ENCODE peak calls at places on chromosomes 5 and 9, in eight cellular contexts. One of them, this sample, is unnamed.

GRCh38 chr5:54547711-54548250 is 30.2 kb downstream of the SNX18 start:
- DNase-seq in heart left ventricle: no peak
- DNase-seq in cardiac fibroblast: peak; percentile 91
- DNase-seq in progenitor cell of endocrine pancreas: no peak
- DNase-seq in GM10248: no peak
- DNase-seq in HFFc6: peak; percentile 53
- DNase-seq in activated CD8-positive, alpha-beta T cell treated with anti-CD3 and anti-CD28 coated beads for 36 hours: no peak
- DNase-seq in GM23338: no peak
- DNase-seq in this sample: no peak

GRCh38 chr5:106545325-106545724 is 1125.4 kb downstream of the EFNA5 start:
- DNase-seq in heart left ventricle: no peak
- DNase-seq in cardiac fibroblast: peak; percentile 3
- DNase-seq in progenitor cell of endocrine pancreas: no peak
- DNase-seq in GM10248: no peak
- DNase-seq in HFFc6: no peak
- DNase-seq in activated CD8-positive, alpha-beta T cell treated with anti-CD3 and anti-CD28 coated beads for 36 hours: no peak
- DNase-seq in GM23338: no peak
- DNase-seq in this sample: no peak

GRCh38 chr5:171989946-171990712 is 16.3 kb downstream of the FBXW11 start:
- DNase-seq in heart left ventricle: no peak
- DNase-seq in cardiac fibroblast: no peak
- DNase-seq in progenitor cell of endocrine pancreas: no peak
- DNase-seq in GM10248: no peak
- DNase-seq in HFFc6: no peak
- DNase-seq in activated CD8-positive, alpha-beta T cell treated with anti-CD3 and anti-CD28 coated beads for 36 hours: no peak
- DNase-seq in GM23338: no peak
- DNase-seq in this sample: no peak

GRCh38 chr9:94874316-94874715 is 147.8 kb downstream of the AOPEP start:
- DNase-seq in heart left ventricle: no peak
- DNase-seq in cardiac fibroblast: peak; percentile 77
- DNase-seq in progenitor cell of endocrine pancreas: no peak
- DNase-seq in GM10248: no peak
- DNase-seq in HFFc6: peak; percentile 73
- DNase-seq in activated CD8-positive, alpha-beta T cell treated with anti-CD3 and anti-CD28 coated beads for 36 hours: no peak
- DNase-seq in GM23338: no peak
- DNase-seq in this sample: no peak

GRCh38 chr9:70554881-70555280 is 140.4 kb upstream of the KLF9 start:
- DNase-seq in heart left ventricle: no peak
- DNase-seq in cardiac fibroblast: no peak
- DNase-seq in progenitor cell of endocrine pancreas: no peak
- DNase-seq in GM10248: no peak
- DNase-seq in HFFc6: no peak
- DNase-seq in activated CD8-positive, alpha-beta T cell treated with anti-CD3 and anti-CD28 coated beads for 36 hours: no peak
- DNase-seq in GM23338: no peak
- DNase-seq in this sample: no peak

GRCh38 chr5:72817639-72818266 is 1.3 kb downstream of the TNPO1 start:
- DNase-seq in heart left ventricle: no peak
- DNase-seq in cardiac fibroblast: peak; percentile 15
- DNase-seq in progenitor cell of endocrine pancreas: no peak
- DNase-seq in GM10248: no peak
- DNase-seq in HFFc6: no peak
- DNase-seq in activated CD8-positive, alpha-beta T cell treated with anti-CD3 and anti-CD28 coated beads for 36 hours: no peak
- DNase-seq in GM23338: peak; percentile 12
- DNase-seq in this sample: no peak

GRCh38 chr5:139458580-139459407 is 3.7 kb downstream of the ECSCR start:
- DNase-seq in heart left ventricle: no peak
- DNase-seq in cardiac fibroblast: peak; percentile 53
- DNase-seq in progenitor cell of endocrine pancreas: no peak
- DNase-seq in GM10248: peak; percentile 70
- DNase-seq in HFFc6: peak; percentile 73
- DNase-seq in activated CD8-positive, alpha-beta T cell treated with anti-CD3 and anti-CD28 coated beads for 36 hours: peak; percentile 94
- DNase-seq in GM23338: no peak
- DNase-seq in this sample: no peak

GRCh38 chr9:124680049-124680448 is 91.1 kb downstream of the NR6A1 start:
- DNase-seq in heart left ventricle: no peak
- DNase-seq in cardiac fibroblast: no peak
- DNase-seq in progenitor cell of endocrine pancreas: no peak
- DNase-seq in GM10248: no peak
- DNase-seq in HFFc6: no peak
- DNase-seq in activated CD8-positive, alpha-beta T cell treated with anti-CD3 and anti-CD28 coated beads for 36 hours: no peak
- DNase-seq in GM23338: no peak
- DNase-seq in this sample: no peak

GRCh38 chr5:132437604-132438275 is 52.8 kb downstream of the IRF1 start:
- DNase-seq in heart left ventricle: peak; percentile 87
- DNase-seq in cardiac fibroblast: peak; percentile 94
- DNase-seq in progenitor cell of endocrine pancreas: no peak
- DNase-seq in GM10248: peak; percentile 82
- DNase-seq in HFFc6: peak; percentile 79
- DNase-seq in activated CD8-positive, alpha-beta T cell treated with anti-CD3 and anti-CD28 coated beads for 36 hours: peak; percentile 84
- DNase-seq in GM23338: peak; percentile 61
- DNase-seq in this sample: no peak

GRCh38 chr5:81718300-81718699 is 32.6 kb downstream of the SSBP2 start:
- DNase-seq in heart left ventricle: no peak
- DNase-seq in cardiac fibroblast: no peak
- DNase-seq in progenitor cell of endocrine pancreas: no peak
- DNase-seq in GM10248: no peak
- DNase-seq in HFFc6: no peak
- DNase-seq in activated CD8-positive, alpha-beta T cell treated with anti-CD3 and anti-CD28 coated beads for 36 hours: no peak
- DNase-seq in GM23338: peak; percentile 24
- DNase-seq in this sample: no peak

GRCh38 chr5:36734422-36734821 is 128.0 kb downstream of the SLC1A3 start:
- DNase-seq in heart left ventricle: no peak
- DNase-seq in cardiac fibroblast: peak; percentile 65
- DNase-seq in progenitor cell of endocrine pancreas: no peak
- DNase-seq in GM10248: no peak
- DNase-seq in HFFc6: no peak
- DNase-seq in activated CD8-positive, alpha-beta T cell treated with anti-CD3 and anti-CD28 coated beads for 36 hours: no peak
- DNase-seq in GM23338: peak; percentile 61
- DNase-seq in this sample: no peak

GRCh38 chr9:96061293-96061987 is 185.9 kb downstream of the ERCC6L2 start:
- DNase-seq in heart left ventricle: no peak
- DNase-seq in cardiac fibroblast: peak; percentile 75
- DNase-seq in progenitor cell of endocrine pancreas: no peak
- DNase-seq in GM10248: peak; percentile 45
- DNase-seq in HFFc6: peak; percentile 19
- DNase-seq in activated CD8-positive, alpha-beta T cell treated with anti-CD3 and anti-CD28 coated beads for 36 hours: peak; percentile 68
- DNase-seq in GM23338: peak; percentile 75
- DNase-seq in this sample: no peak

GRCh38 chr5:103497782-103498181 is 64.8 kb downstream of the NUDT12 start:
- DNase-seq in heart left ventricle: no peak
- DNase-seq in cardiac fibroblast: no peak
- DNase-seq in progenitor cell of endocrine pancreas: no peak
- DNase-seq in GM10248: no peak
- DNase-seq in HFFc6: no peak
- DNase-seq in activated CD8-positive, alpha-beta T cell treated with anti-CD3 and anti-CD28 coated beads for 36 hours: no peak
- DNase-seq in GM23338: no peak
- DNase-seq in this sample: no peak

GRCh38 chr9:128838338-128838737 is 8.7 kb upstream of the SPOUT1 start:
- DNase-seq in heart left ventricle: no peak
- DNase-seq in cardiac fibroblast: no peak
- DNase-seq in progenitor cell of endocrine pancreas: no peak
- DNase-seq in GM10248: no peak
- DNase-seq in HFFc6: no peak
- DNase-seq in activated CD8-positive, alpha-beta T cell treated with anti-CD3 and anti-CD28 coated beads for 36 hours: no peak
- DNase-seq in GM23338: no peak
- DNase-seq in this sample: no peak

GRCh38 chr5:24110019-24110615 is 534.7 kb downstream of the CDH10 start:
- DNase-seq in heart left ventricle: no peak
- DNase-seq in cardiac fibroblast: peak; percentile 8
- DNase-seq in progenitor cell of endocrine pancreas: no peak
- DNase-seq in GM10248: no peak
- DNase-seq in HFFc6: no peak
- DNase-seq in activated CD8-positive, alpha-beta T cell treated with anti-CD3 and anti-CD28 coated beads for 36 hours: no peak
- DNase-seq in GM23338: peak; percentile 45
- DNase-seq in this sample: no peak

GRCh38 chr5:148035676-148036075 is 28.1 kb upstream of the SPINK5 start:
- DNase-seq in heart left ventricle: no peak
- DNase-seq in cardiac fibroblast: no peak
- DNase-seq in progenitor cell of endocrine pancreas: no peak
- DNase-seq in GM10248: no peak
- DNase-seq in HFFc6: no peak
- DNase-seq in activated CD8-positive, alpha-beta T cell treated with anti-CD3 and anti-CD28 coated beads for 36 hours: no peak
- DNase-seq in GM23338: no peak
- DNase-seq in this sample: no peak

GRCh38 chr9:29214702-29215248 is 1641.5 kb upstream of the C9orf72 start:
- DNase-seq in heart left ventricle: no peak
- DNase-seq in cardiac fibroblast: no peak
- DNase-seq in progenitor cell of endocrine pancreas: peak; percentile 15
- DNase-seq in GM10248: no peak
- DNase-seq in HFFc6: no peak
- DNase-seq in activated CD8-positive, alpha-beta T cell treated with anti-CD3 and anti-CD28 coated beads for 36 hours: no peak
- DNase-seq in GM23338: peak; percentile 59
- DNase-seq in this sample: no peak

GRCh38 chr5:41120600-41120999 is 49.5 kb upstream of the MROH2B start:
- DNase-seq in heart left ventricle: peak; percentile 44
- DNase-seq in cardiac fibroblast: no peak
- DNase-seq in progenitor cell of endocrine pancreas: no peak
- DNase-seq in GM10248: no peak
- DNase-seq in HFFc6: no peak
- DNase-seq in activated CD8-positive, alpha-beta T cell treated with anti-CD3 and anti-CD28 coated beads for 36 hours: no peak
- DNase-seq in GM23338: no peak
- DNase-seq in this sample: no peak
- TF ChIP-seq CTCF in heart left ventricle: no peak
- TF ChIP-seq CTCF in cardiac fibroblast: no peak
- TF ChIP-seq CTCF in progenitor cell of endocrine pancreas: no peak
- TF ChIP-seq CTCF in GM10248: no peak
- TF ChIP-seq CTCF in HFFc6: no peak
- TF ChIP-seq CTCF in activated CD8-positive, alpha-beta T cell treated with anti-CD3 and anti-CD28 coated beads for 36 hours: no peak
- TF ChIP-seq CTCF in GM23338: no peak
- TF ChIP-seq CTCF in this sample: no peak

DNA sequence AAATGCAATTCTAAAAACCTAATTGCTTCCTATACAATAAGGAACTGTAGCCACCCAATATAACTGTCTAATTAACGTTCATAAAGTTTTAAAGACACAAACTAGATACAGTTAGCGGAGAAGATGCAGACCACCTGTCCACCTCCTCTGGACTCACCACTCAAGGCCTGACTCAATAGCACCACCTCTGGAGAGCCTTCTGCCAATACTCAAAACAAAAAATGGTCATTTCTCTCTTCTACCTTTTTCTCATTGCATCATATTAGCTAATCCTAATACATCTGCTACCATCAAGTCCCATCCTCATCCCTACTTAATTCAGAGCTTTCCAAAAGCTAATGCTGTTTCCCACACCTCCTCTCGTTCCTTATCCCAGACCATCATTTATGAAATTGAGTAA is 159.9 kb downstream of the MLLT3 start:
- DNase-seq in heart left ventricle: no peak
- DNase-seq in cardiac fibroblast: no peak
- DNase-seq in progenitor cell of endocrine pancreas: no peak
- DNase-seq in GM10248: no peak
- DNase-seq in HFFc6: no peak
- DNase-seq in activated CD8-positive, alpha-beta T cell treated with anti-CD3 and anti-CD28 coated beads for 36 hours: no peak
- DNase-seq in GM23338: peak; percentile 53
- DNase-seq in this sample: no peak
- TF ChIP-seq CTCF in heart left ventricle: no peak
- TF ChIP-seq CTCF in cardiac fibroblast: peak; percentile 18
- TF ChIP-seq CTCF in progenitor cell of endocrine pancreas: peak; percentile 19
- TF ChIP-seq CTCF in GM10248: peak; percentile 0
- TF ChIP-seq CTCF in HFFc6: peak; percentile 19
- TF ChIP-seq CTCF in activated CD8-positive, alpha-beta T cell treated with anti-CD3 and anti-CD28 coated beads for 36 hours: no peak
- TF ChIP-seq CTCF in GM23338: peak; percentile 69
- TF ChIP-seq CTCF in this sample: no peak

GRCh38 chr5:120124031-120124430 is 340.1 kb upstream of the PRR16 start:
- DNase-seq in heart left ventricle: no peak
- DNase-seq in cardiac fibroblast: no peak
- DNase-seq in progenitor cell of endocrine pancreas: no peak
- DNase-seq in GM10248: no peak
- DNase-seq in HFFc6: no peak
- DNase-seq in activated CD8-positive, alpha-beta T cell treated with anti-CD3 and anti-CD28 coated beads for 36 hours: no peak
- DNase-seq in GM23338: no peak
- DNase-seq in this sample: no peak

GRCh38 chr5:120124961-120125360 is 339.1 kb upstream of the PRR16 start:
- DNase-seq in heart left ventricle: no peak
- DNase-seq in cardiac fibroblast: peak; percentile 43
- DNase-seq in progenitor cell of endocrine pancreas: no peak
- DNase-seq in GM10248: no peak
- DNase-seq in HFFc6: peak; percentile 51
- DNase-seq in activated CD8-positive, alpha-beta T cell treated with anti-CD3 and anti-CD28 coated beads for 36 hours: no peak
- DNase-seq in GM23338: no peak
- DNase-seq in this sample: no peak

GRCh38 chr5:120122711-120123110 is 341.4 kb upstream of the PRR16 start:
- DNase-seq in heart left ventricle: no peak
- DNase-seq in cardiac fibroblast: no peak
- DNase-seq in progenitor cell of endocrine pancreas: no peak
- DNase-seq in GM10248: no peak
- DNase-seq in HFFc6: peak; percentile 6
- DNase-seq in activated CD8-positive, alpha-beta T cell treated with anti-CD3 and anti-CD28 coated beads for 36 hours: no peak
- DNase-seq in GM23338: no peak
- DNase-seq in this sample: no peak
- TF ChIP-seq CTCF in heart left ventricle: no peak
- TF ChIP-seq CTCF in cardiac fibroblast: no peak
- TF ChIP-seq CTCF in progenitor cell of endocrine pancreas: no peak
- TF ChIP-seq CTCF in GM10248: no peak
- TF ChIP-seq CTCF in HFFc6: no peak
- TF ChIP-seq CTCF in activated CD8-positive, alpha-beta T cell treated with anti-CD3 and anti-CD28 coated beads for 36 hours: no peak
- TF ChIP-seq CTCF in GM23338: no peak
- TF ChIP-seq CTCF in this sample: no peak

DNA sequence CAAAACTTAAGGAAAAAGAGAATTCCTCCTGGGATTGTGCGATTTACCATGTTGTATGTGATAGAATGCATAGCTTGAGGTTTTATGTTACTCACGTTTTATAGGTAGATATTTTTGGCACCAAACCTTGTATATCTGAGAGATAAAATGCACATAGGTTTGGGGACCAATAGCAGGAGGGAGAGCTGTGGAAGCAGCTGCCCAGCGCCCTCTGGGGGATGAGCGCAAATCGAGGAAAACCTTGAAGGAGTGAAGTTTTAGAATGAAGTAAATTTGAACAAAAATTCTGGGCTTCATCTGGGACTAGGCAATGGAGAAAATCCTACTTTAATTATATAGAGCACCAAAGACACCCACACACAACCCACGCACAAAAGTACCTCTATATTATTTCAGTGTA is 197.0 kb downstream of the ADCY2 start:
- DNase-seq in heart left ventricle: no peak
- DNase-seq in cardiac fibroblast: no peak
- DNase-seq in progenitor cell of endocrine pancreas: no peak
- DNase-seq in GM10248: no peak
- DNase-seq in HFFc6: no peak
- DNase-seq in activated CD8-positive, alpha-beta T cell treated with anti-CD3 and anti-CD28 coated beads for 36 hours: peak; percentile 4
- DNase-seq in GM23338: peak; percentile 52
- DNase-seq in this sample: no peak
- TF ChIP-seq CTCF in heart left ventricle: no peak
- TF ChIP-seq CTCF in cardiac fibroblast: no peak
- TF ChIP-seq CTCF in progenitor cell of endocrine pancreas: peak; percentile 53
- TF ChIP-seq CTCF in GM10248: peak; percentile 19
- TF ChIP-seq CTCF in HFFc6: peak; percentile 8
- TF ChIP-seq CTCF in activated CD8-positive, alpha-beta T cell treated with anti-CD3 and anti-CD28 coated beads for 36 hours: no peak
- TF ChIP-seq CTCF in GM23338: peak; percentile 76
- TF ChIP-seq CTCF in this sample: peak; percentile 69